ENCODE peak calls at places on chromosomes 11 and 22, in ten cellular contexts. S is NCI-H1694 treated with DMSO at 0.1 percent for 48 hours; P is NAMALWA; I is stimulated activated CD8-positive, alpha-beta memory T cell treated with anti-CD3 and anti-CD28 coated beads, Interleukin-15, amount 100 ng/mL, for 1 hour; E is AG09309; K is stimulated activated naive CD4-positive, alpha-beta T cell; Z is stimulated activated CD4-positive, alpha-beta T cell treated with anti-CD3 and anti-CD28 coated beads, Interleukin-2, amount 100 ng/mL, for 48 hours; N is activated CD8-positive, alpha-beta memory T cell treated with anti-CD3 and anti-CD28 coated beads, Interleukin-2, amount 50 U/mL, for 48 hours; U is activated T-cell treated with anti-CD3 and anti-CD28 coated beads for 48 hours; T is NT2/D1. G is an unnamed sample.

GRCh38 chr11:100808904-100809491 is 121.9 kb downstream of the ARHGAP42 start:
- DNase-seq in Z (no peak), E (peak; percentile 29), N (no peak), P (no peak), K (no peak), I (no peak), T (no peak), U (no peak), S (no peak), G (no peak)

GRCh38 chr11:121152764-121153163 is 51.7 kb downstream of the TECTA start:
- DNase-seq in P (no peak), E (no peak), U (no peak), N (no peak), T (no peak), I (no peak), K (no peak), Z (no peak), S (peak; percentile 50), G (no peak)

GRCh38 chr11:112554586-112554985 is 293.9 kb upstream of the PLET1 start:
- DNase-seq in S (no peak), Z (no peak), N (no peak), P (no peak), T (no peak), K (no peak), I (no peak), U (no peak), E (no peak), G (no peak)

GRCh38 chr11:106127604-106128003 is 50.1 kb downstream of the AASDHPPT start:
- DNase-seq in S (no peak), T (no peak), E (no peak), K (no peak), N (no peak), P (no peak), Z (no peak), U (no peak), I (no peak), G (no peak)

GRCh38 chr11:120057595-120058581 is 80.0 kb downstream of the TRIM29 start:
- DNase-seq in E (no peak), S (no peak), N (peak; percentile 32), K (no peak), U (no peak), Z (no peak), P (no peak), I (no peak), T (peak; percentile 89), G (peak; percentile 80)

GRCh38 chr11:65498977-65499712 is at the start of gene MALAT1:
- DNase-seq in N (peak; percentile 99), P (peak; percentile 93), E (no peak), T (peak; percentile 91), U (peak; percentile 84), I (peak; percentile 93), S (peak; percentile 87), K (peak; percentile 90), Z (peak; percentile 95), G (peak; percentile 95)

GRCh38 chr11:115924744-115925567 is 420.7 kb upstream of the CADM1 start:
- DNase-seq in Z (no peak), T (no peak), U (peak; percentile 5), E (no peak), K (no peak), I (no peak), P (peak; percentile 32), S (no peak), N (no peak), G (no peak)

GRCh38 chr22:26445577-26446275 is 16.7 kb downstream of the ASPHD2 start:
- DNase-seq in P (no peak), S (no peak), K (no peak), U (no peak), T (no peak), Z (no peak), N (no peak), E (no peak), I (no peak), G (no peak)

GRCh38 chr22:40271440-40271839 is 74.9 kb upstream of the ADSL start:
- DNase-seq in U (no peak), P (no peak), E (no peak), S (no peak), N (no peak), K (no peak), T (no peak), I (no peak), Z (no peak), G (no peak)

GRCh38 chr11:130145975-130146776 is 13.4 kb upstream of the ST14 start:
- DNase-seq in E (no peak), N (no peak), K (no peak), P (peak; percentile 41), U (no peak), Z (no peak), S (no peak), T (no peak), I (no peak), G (no peak)

GRCh38 chr11:77262803-77263202 is 38.7 kb downstream of the GDPD4 start:
- DNase-seq in U (no peak), T (no peak), E (no peak), K (no peak), Z (no peak), I (no peak), P (no peak), S (no peak), N (no peak), G (no peak)

GRCh38 chr11:134599180-134599810 is 187.3 kb upstream of the B3GAT1 start:
- DNase-seq in E (no peak), S (no peak), N (peak; percentile 23), U (no peak), P (no peak), Z (no peak), K (no peak), I (no peak), T (no peak), G (peak; percentile 77)

GRCh38 chr11:71456831-71457230 is 3.8 kb downstream of the NADSYN1 start:
- DNase-seq in U (no peak), P (no peak), I (no peak), E (no peak), Z (no peak), K (no peak), T (no peak), N (no peak), S (no peak), G (no peak)

GRCh38 chr11:61718613-61719302 is 33.7 kb upstream of the MYRF start:
- DNase-seq in N (no peak), Z (no peak), E (no peak), S (peak; percentile 59), U (no peak), I (no peak), P (no peak), K (no peak), T (peak; percentile 73), G (no peak)

GRCh38 chr11:29258411-29258810 is 758.4 kb downstream of the KCNA4 start:
- DNase-seq in P (no peak), U (no peak), Z (no peak), N (no peak), E (no peak), S (no peak), T (no peak), I (no peak), K (no peak), G (no peak)

GRCh38 chr11:90113541-90113940 is 20.9 kb upstream of the NAALAD2 start:
- DNase-seq in I (no peak), S (no peak), P (peak; percentile 21), T (no peak), K (no peak), Z (no peak), N (no peak), E (no peak), U (no peak), G (no peak)

GRCh38 chr22:20312396-20313191 is 7.3 kb downstream of the DGCR6L start:
- DNase-seq in E (no peak), U (no peak), N (peak; percentile 48), Z (no peak), T (no peak), I (no peak), S (no peak), K (no peak), P (no peak), G (peak; percentile 67)

GRCh38 chr11:1934326-1935155 is 12.6 kb upstream of the MRPL23 start:
- DNase-seq in N (no peak), I (no peak), K (no peak), P (no peak), E (no peak), Z (no peak), U (no peak), T (no peak), S (no peak), G (no peak)

GRCh38 chr11:2377511-2378443 is 667 bp downstream of the CD81 start:
- DNase-seq in N (peak; percentile 75), E (no peak), K (peak; percentile 50), Z (peak; percentile 53), U (peak; percentile 47), S (no peak), I (no peak), P (peak; percentile 54), T (no peak), G (no peak)

GRCh38 chr11:75031224-75031753 is 42.6 kb downstream of the NEU3 start:
- DNase-seq in I (no peak), T (no peak), K (no peak), S (no peak), E (peak; percentile 43), U (no peak), P (no peak), Z (no peak), N (no peak), G (peak; percentile 70)

GRCh38 chr11:66912963-66913362 is 45.2 kb downstream of the PC start:
- DNase-seq in P (no peak), I (no peak), E (no peak), U (no peak), N (no peak), T (no peak), K (no peak), S (no peak), Z (no peak), G (no peak)

GRCh38 chr11:29119691-29120328 is 897.0 kb downstream of the KCNA4 start:
- DNase-seq in T (no peak), U (no peak), I (no peak), N (no peak), P (no peak), E (peak; percentile 82), S (no peak), K (no peak), Z (no peak), G (no peak)

GRCh38 chr11:62004473-62004872 is 37.0 kb upstream of the FTH1 start:
- DNase-seq in K (no peak), T (no peak), Z (no peak), I (no peak), P (no peak), N (no peak), S (no peak), U (no peak), E (peak; percentile 48), G (no peak)

GRCh38 chr11:134098566-134099184 is 29.8 kb downstream of the JAM3 start:
- DNase-seq in I (no peak), P (peak; percentile 26), N (no peak), E (no peak), T (peak; percentile 11), Z (no peak), U (no peak), K (no peak), S (no peak), G (no peak)

GRCh38 chr11:119361056-119361787 is 14.7 kb upstream of the MFRP start:
- DNase-seq in I (no peak), T (no peak), U (peak; percentile 63), K (no peak), S (no peak), P (no peak), N (peak; percentile 76), E (peak; percentile 46), Z (peak; percentile 49), G (no peak)

GRCh38 chr11:118438314-118438931 is 2.1 kb downstream of the KMT2A start:
- DNase-seq in S (no peak), N (no peak), T (no peak), E (peak; percentile 59), U (peak; percentile 21), P (peak; percentile 72), Z (no peak), I (peak; percentile 9), K (peak; percentile 47), G (no peak)

GRCh38 chr11:34356576-34356917 is 1.3 kb downstream of the ABTB2 start:
- DNase-seq in I (no peak), P (no peak), U (no peak), K (no peak), S (no peak), E (no peak), Z (no peak), T (no peak), N (peak; percentile 61), G (no peak)

GRCh38 chr11:68261006-68261405 is 10.8 kb downstream of the C11orf24 start:
- DNase-seq in U (no peak), E (no peak), Z (no peak), P (no peak), K (no peak), T (no peak), I (no peak), S (no peak), N (no peak), G (no peak)